ENCODE peak calls at places on chromosomes 4 and X, in eight cellular contexts. L is stomach; F is CD4-positive, CD25-positive, alpha-beta regulatory T cell; T is dorsolateral prefrontal cortex; A is caudate nucleus; B is A549; R is colonic mucosa; X is cardiac muscle cell. W is an unnamed sample.
A peak's percentile ranks its signal among the peaks of the same experiment; 100 is the strongest.

GRCh38 chrX:67544871-67545771 is 1.3 kb downstream of the AR start:
- DNase-seq in B (peak; percentile 24), R (no peak), F (no peak), A (peak; percentile 9), L (no peak), X (peak; percentile 33), T (no peak), W (no peak)

GRCh38 chrX:8879750-8880149 is 78.6 kb upstream of the FAM9A start:
- DNase-seq in A (no peak), F (no peak), X (peak; percentile 20), B (peak; percentile 26), R (peak; percentile 40), L (peak; percentile 32), T (no peak), W (peak; percentile 17)

GRCh38 chrX:40952855-40953254 is 132.4 kb upstream of the USP9X start:
- DNase-seq in L (no peak), T (no peak), F (no peak), A (no peak), R (no peak), B (no peak), X (peak; percentile 27), W (no peak)

GRCh38 chrX:31547416-31547815 is 475.6 kb upstream of the FTHL17 start:
- DNase-seq in X (no peak), A (no peak), F (no peak), T (no peak), B (no peak), R (no peak), L (no peak), W (no peak)

GRCh38 chr4:187387709-187388108 is 607.9 kb upstream of the ZFP42 start:
- DNase-seq in F (no peak), B (peak; percentile 25), R (no peak), T (no peak), X (peak; percentile 5), A (no peak), L (no peak), W (no peak)

GRCh38 chr4:90546114-90546513 is 418.9 kb downstream of the CCSER1 start:
- DNase-seq in X (no peak), F (no peak), B (no peak), R (no peak), T (no peak), L (no peak), A (no peak), W (peak; percentile 2)

GRCh38 chr4:17493629-17494028 is 18.3 kb downstream of the QDPR start:
- DNase-seq in X (no peak), L (no peak), T (no peak), F (no peak), R (no peak), B (no peak), A (no peak), W (no peak)

GRCh38 chr4:74158561-74159396 is 861 bp downstream of the MTHFD2L start:
- DNase-seq in B (peak; percentile 3), A (no peak), R (no peak), X (peak; percentile 58), L (no peak), T (no peak), F (no peak), W (peak; percentile 2)

GRCh38 chrX:74446876-74447275 is 25.6 kb downstream of the SLC16A2 start:
- DNase-seq in T (no peak), A (no peak), F (no peak), X (no peak), R (no peak), B (no peak), L (no peak), W (no peak)

GRCh38 chr4:66016240-66016639 is 346.0 kb upstream of the EPHA5 start:
- DNase-seq in A (no peak), B (no peak), R (no peak), L (no peak), F (no peak), X (no peak), T (no peak), W (no peak)

GRCh38 chr4:73692284-73692683 is 48.1 kb upstream of the CXCL8 start:
- DNase-seq in T (no peak), B (no peak), L (no peak), R (no peak), F (no peak), A (no peak), X (peak; percentile 24), W (no peak)

GRCh38 chr4:7007142-7007907 is 35.8 kb upstream of the TADA2B start:
- DNase-seq in X (no peak), F (no peak), L (no peak), R (no peak), T (no peak), B (no peak), A (no peak), W (no peak)
- H3K27ac ChIP-seq in X (peak overlapping the region; percentile 43), F (no peak overlapping the region), L (no peak overlapping the region), R (no peak overlapping the region), T (no peak overlapping the region), B (no peak overlapping the region), A (no peak overlapping the region), W (no peak overlapping the region)

DNA sequence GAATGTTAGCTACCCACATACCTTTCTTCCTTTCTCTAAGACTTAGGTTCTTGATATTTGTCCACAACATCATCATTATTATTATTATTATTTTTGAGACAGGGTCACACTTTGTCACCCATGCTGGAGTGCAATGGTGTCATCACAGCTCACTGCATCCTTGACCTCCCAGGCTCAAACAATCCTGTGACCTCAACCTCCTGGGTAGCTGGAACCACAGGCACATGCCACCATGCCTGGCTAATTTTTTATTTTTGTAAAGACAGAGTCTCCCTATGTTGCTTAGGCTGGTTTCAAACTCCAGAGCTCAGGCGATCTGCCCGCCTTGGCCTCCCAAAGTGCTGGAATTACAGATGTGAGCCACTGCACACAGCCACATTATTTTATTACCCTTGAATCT is 119.0 kb downstream of the CBR4 start:
- DNase-seq in B (no peak), X (no peak), A (no peak), T (no peak), L (no peak), F (no peak), R (no peak), W (no peak)
- H3K27ac ChIP-seq in B (no peak overlapping the region), X (no peak overlapping the region), A (no peak overlapping the region), T (no peak overlapping the region), L (peak overlapping the region; percentile 42), F (no peak overlapping the region), R (no peak overlapping the region), W (no peak overlapping the region)

GRCh38 chrX:46328133-46328532 is 217.1 kb downstream of the ZNF674 start:
- DNase-seq in L (no peak), R (no peak), X (no peak), T (no peak), B (no peak), A (no peak), F (no peak), W (no peak)

GRCh38 chrX:46325312-46325877 is 219.8 kb downstream of the ZNF674 start:
- DNase-seq in R (no peak), X (peak; percentile 57), A (no peak), L (no peak), F (no peak), B (peak; percentile 96), T (no peak), W (peak; percentile 41)

GRCh38 chrX:46324166-46324565 is 221.1 kb downstream of the ZNF674 start:
- DNase-seq in B (no peak), R (no peak), L (no peak), F (no peak), X (no peak), A (no peak), T (no peak), W (no peak)

GRCh38 chrX:46327229-46328081 is 217.8 kb downstream of the ZNF674 start:
- DNase-seq in T (no peak), B (peak; percentile 96), R (peak; percentile 43), F (no peak), A (no peak), L (peak; percentile 51), X (peak; percentile 55), W (no peak)

GRCh38 chrX:46326161-46326560 is 219.1 kb downstream of the ZNF674 start:
- DNase-seq in F (no peak), B (peak; percentile 45), T (no peak), X (peak; percentile 27), L (no peak), A (no peak), R (no peak), W (no peak)
- H3K27ac ChIP-seq in F (no peak overlapping the region), B (peak overlapping the region; percentile 99), T (no peak overlapping the region), X (no peak overlapping the region), L (peak overlapping the region; percentile 77), A (no peak overlapping the region), R (peak overlapping the region; percentile 39), W (no peak overlapping the region)

GRCh38 chrX:50000937-50001542 is 78.6 kb downstream of the CLCN5 start:
- DNase-seq in L (no peak), R (no peak), B (no peak), T (no peak), F (no peak), X (no peak), A (no peak), W (no peak)

GRCh38 chrX:50003927-50004326 is 81.5 kb downstream of the CLCN5 start:
- DNase-seq in T (no peak), B (no peak), A (no peak), F (no peak), X (no peak), L (no peak), R (no peak), W (no peak)

GRCh38 chrX:49995795-49996455 is 73.5 kb downstream of the CLCN5 start:
- DNase-seq in B (no peak), L (no peak), T (no peak), R (no peak), X (peak; percentile 34), F (no peak), A (no peak), W (no peak)

GRCh38 chrX:49995021-49995731 is 72.8 kb downstream of the CLCN5 start:
- DNase-seq in X (peak; percentile 77), B (peak; percentile 37), F (no peak), R (no peak), T (no peak), A (no peak), L (no peak), W (no peak)

GRCh38 chrX:49999048-49999447 is 76.7 kb downstream of the CLCN5 start:
- DNase-seq in X (no peak), L (no peak), F (no peak), B (no peak), A (no peak), R (no peak), T (no peak), W (no peak)
- H3K27ac ChIP-seq in X (no peak overlapping the region), L (no peak overlapping the region), F (no peak overlapping the region), B (no peak overlapping the region), A (no peak overlapping the region), R (no peak overlapping the region), T (no peak overlapping the region), W (no peak overlapping the region)

GRCh38 chr4:118753096-118753495 is 67.9 kb downstream of the METTL14 start:
- DNase-seq in R (no peak), L (no peak), T (no peak), A (no peak), F (no peak), X (no peak), B (no peak), W (no peak)
- H3K27ac ChIP-seq in R (no peak overlapping the region), L (peak overlapping the region; percentile 67), T (no peak overlapping the region), A (no peak overlapping the region), F (no peak overlapping the region), X (no peak overlapping the region), B (no peak overlapping the region), W (no peak overlapping the region)

GRCh38 chr4:52600275-52600674 is 58.8 kb downstream of the USP46 start:
- DNase-seq in A (no peak), X (no peak), F (no peak), T (no peak), L (peak; percentile 55), B (no peak), R (no peak), W (no peak)
- H3K27ac ChIP-seq in A (no peak overlapping the region), X (no peak overlapping the region), F (no peak overlapping the region), T (no peak overlapping the region), L (no peak overlapping the region), B (no peak overlapping the region), R (no peak overlapping the region), W (no peak overlapping the region)

W was measured in CD4-positive, alpha-beta memory T cell.